ENCODE peak calls at places on chromosomes 2 and 18, in nine cellular contexts. P is head of caudate nucleus; B is GM19239; R is AG10803; Z is naive thymus-derived CD8-positive, alpha-beta T cell; M is NCI-H446; W is iPS-NIHi11; O is NCI-H345; F is astrocyte of the hippocampus. I is an unnamed sample.

GRCh38 chr2:375270-375946 is 87.5 kb upstream of the ALKAL2 start:
- DNase-seq in P (peak; percentile 49), B (no peak), R (no peak), Z (no peak), M (no peak), W (no peak), O (no peak), F (no peak), I (no peak)

GRCh38 chr2:199202964-199203363 is 254.8 kb downstream of the SATB2 start:
- DNase-seq in P (no peak), B (no peak), R (no peak), Z (no peak), M (no peak), W (no peak), O (no peak), F (no peak), I (no peak)

GRCh38 chr2:187233811-187234210 is 214.2 kb downstream of the CALCRL start:
- DNase-seq in P (no peak), B (no peak), R (no peak), Z (no peak), M (no peak), W (no peak), O (no peak), F (no peak), I (no peak)

GRCh38 chr2:58890865-58891525 is 649.9 kb upstream of the FANCL start:
- DNase-seq in P (no peak), B (no peak), R (no peak), Z (no peak), M (no peak), W (no peak), O (no peak), F (no peak), I (peak; percentile 24)

GRCh38 chr18:62991959-62992358 is 276.6 kb downstream of the PHLPP1 start:
- DNase-seq in P (no peak), B (no peak), R (no peak), Z (no peak), M (no peak), W (peak; percentile 51), O (no peak), F (no peak), I (peak; percentile 23)

GRCh38 chr2:29201979-29202378 is 86.8 kb downstream of the CLIP4 start:
- DNase-seq in P (no peak), B (no peak), R (no peak), Z (no peak), M (no peak), W (peak; percentile 43), O (no peak), F (no peak), I (peak; percentile 7)

GRCh38 chr2:231222318-231223000 is 24.0 kb downstream of the ARMC9 start:
- DNase-seq in P (no peak), B (no peak), R (peak; percentile 83), Z (no peak), M (no peak), W (no peak), O (no peak), F (peak; percentile 65), I (no peak)

GRCh38 chr18:44651918-44652317 is 28.8 kb upstream of the SETBP1 start:
- DNase-seq in P (no peak), B (no peak), R (no peak), Z (no peak), M (no peak), W (no peak), O (no peak), F (no peak), I (no peak)

GRCh38 chr2:47043142-47043890 is 111.8 kb downstream of the STPG4 start:
- DNase-seq in P (no peak), B (no peak), R (peak; percentile 96), Z (no peak), M (no peak), W (peak; percentile 72), O (no peak), F (peak; percentile 96), I (peak; percentile 9)

GRCh38 chr2:31446848-31447247 is 32.3 kb upstream of the XDH start:
- DNase-seq in P (no peak), B (no peak), R (peak; percentile 93), Z (no peak), M (no peak), W (no peak), O (no peak), F (peak; percentile 6), I (no peak)

GRCh38 chr18:46386788-46387187 is 270.2 kb downstream of the LOXHD1 start:
- DNase-seq in P (no peak), B (no peak), R (peak; percentile 30), Z (no peak), M (no peak), W (peak; percentile 25), O (no peak), F (peak; percentile 80), I (no peak)

GRCh38 chr2:231263118-231263831 is 64.8 kb downstream of the ARMC9 start:
- DNase-seq in P (no peak), B (no peak), R (no peak), Z (no peak), M (no peak), W (no peak), O (no peak), F (no peak), I (no peak)

GRCh38 chr2:218867900-218868299 is 8.3 kb downstream of the WNT6 start:
- DNase-seq in P (no peak), B (no peak), R (no peak), Z (no peak), M (no peak), W (no peak), O (no peak), F (no peak), I (peak; percentile 31)

GRCh38 chr18:76441002-76441667 is 53.9 kb downstream of the ZNF516 start:
- DNase-seq in P (no peak), B (no peak), R (no peak), Z (no peak), M (no peak), W (no peak), O (no peak), F (no peak), I (no peak)

GRCh38 chr2:235421618-235422017 is 72.2 kb upstream of the AGAP1 start:
- DNase-seq in P (no peak), B (no peak), R (no peak), Z (no peak), M (no peak), W (no peak), O (no peak), F (no peak), I (peak; percentile 8)

GRCh38 chr2:14524803-14525080 is 107.8 kb upstream of the LRATD1 start:
- DNase-seq in P (no peak), B (no peak), R (peak; percentile 49), Z (no peak), M (no peak), W (no peak), O (no peak), F (peak; percentile 11), I (no peak)

GRCh38 chr2:241874277-241874925 is 4.9 kb downstream of the RTP5 start:
- DNase-seq in P (no peak), B (no peak), R (no peak), Z (no peak), M (no peak), W (no peak), O (no peak), F (no peak), I (no peak)

GRCh38 chr2:119487434-119488244 is 36.6 kb downstream of the SCTR start:
- DNase-seq in P (no peak), B (peak; percentile 62), R (no peak), Z (no peak), M (no peak), W (no peak), O (no peak), F (no peak), I (no peak)

GRCh38 chr2:161481619-161482018 is 65.5 kb downstream of the TBR1 start:
- DNase-seq in P (no peak), B (no peak), R (no peak), Z (no peak), M (no peak), W (no peak), O (no peak), F (no peak), I (no peak)

GRCh38 chr2:167215595-167215994 is 327.3 kb downstream of the XIRP2 start:
- DNase-seq in P (no peak), B (no peak), R (no peak), Z (no peak), M (no peak), W (peak; percentile 21), O (no peak), F (no peak), I (no peak)

GRCh38 chr18:34723143-34723542 is 13.0 kb downstream of the DTNA start:
- DNase-seq in P (no peak), B (no peak), R (no peak), Z (no peak), M (no peak), W (no peak), O (no peak), F (no peak), I (peak; percentile 49)

GRCh38 chr2:239830066-239830717 is 194.9 kb downstream of the NDUFA10 start:
- DNase-seq in P (no peak), B (no peak), R (no peak), Z (no peak), M (no peak), W (no peak), O (no peak), F (no peak), I (no peak)

GRCh38 chr2:96209011-96209728 is 543 bp upstream of the STARD7 start:
- DNase-seq in P (no peak), B (no peak), R (no peak), Z (no peak), M (no peak), W (peak; percentile 97), O (no peak), F (peak; percentile 8), I (no peak)

GRCh38 chr2:128879161-128879560 is 560.5 kb upstream of the HS6ST1 start:
- DNase-seq in P (no peak), B (no peak), R (no peak), Z (no peak), M (no peak), W (peak; percentile 70), O (no peak), F (no peak), I (no peak)

GRCh38 chr2:26767894-26768487 is 3.9 kb downstream of the SLC35F6 start:
- DNase-seq in P (no peak), B (no peak), R (no peak), Z (no peak), M (peak; percentile 66), W (no peak), O (no peak), F (no peak), I (peak; percentile 20)

GRCh38 chr2:80392446-80392845 is 87.9 kb upstream of the LRRTM1 start:
- DNase-seq in P (no peak), B (no peak), R (peak; percentile 59), Z (no peak), M (no peak), W (no peak), O (no peak), F (peak; percentile 4), I (no peak)

I was measured in NCI-H69.